ENCODE peak calls at places on chromosomes 7 and 10, in six cellular contexts. One of them, this sample, is unnamed.

GRCh38 chr7:106644999-106645398 is 16.0 kb downstream of the CCDC71L start:
- DNase-seq in AG09309: no peak
- DNase-seq in CD4-positive, alpha-beta T cell: no peak
- DNase-seq in HFF-Myc: no peak
- DNase-seq in endothelial cell of umbilical vein: no peak
- DNase-seq in IMR-90: no peak
- DNase-seq in this sample: no peak

GRCh38 chr10:36086976-36087726 is 445.1 kb upstream of the FZD8 start:
- DNase-seq in AG09309: no peak
- DNase-seq in CD4-positive, alpha-beta T cell: no peak
- DNase-seq in HFF-Myc: no peak
- DNase-seq in endothelial cell of umbilical vein: no peak
- DNase-seq in IMR-90: no peak
- DNase-seq in this sample: no peak

GRCh38 chr7:2003451-2003930 is 229.3 kb downstream of the MAD1L1 start:
- DNase-seq in AG09309: no peak
- DNase-seq in CD4-positive, alpha-beta T cell: no peak
- DNase-seq in HFF-Myc: no peak
- DNase-seq in endothelial cell of umbilical vein: no peak
- DNase-seq in IMR-90: no peak
- DNase-seq in this sample: no peak

GRCh38 chr10:89042547-89042946 is 51.9 kb downstream of the FAS start:
- DNase-seq in AG09309: no peak
- DNase-seq in CD4-positive, alpha-beta T cell: no peak
- DNase-seq in HFF-Myc: no peak
- DNase-seq in endothelial cell of umbilical vein: no peak
- DNase-seq in IMR-90: no peak
- DNase-seq in this sample: no peak

GRCh38 chr10:110058215-110058614 is 50.4 kb downstream of the ADD3 start:
- DNase-seq in AG09309: no peak
- DNase-seq in CD4-positive, alpha-beta T cell: no peak
- DNase-seq in HFF-Myc: no peak
- DNase-seq in endothelial cell of umbilical vein: peak; percentile 58
- DNase-seq in IMR-90: no peak
- DNase-seq in this sample: no peak

GRCh38 chr7:48244902-48245301 is 73.6 kb downstream of the ABCA13 start:
- DNase-seq in AG09309: no peak
- DNase-seq in CD4-positive, alpha-beta T cell: no peak
- DNase-seq in HFF-Myc: no peak
- DNase-seq in endothelial cell of umbilical vein: peak; percentile 88
- DNase-seq in IMR-90: peak; percentile 49
- DNase-seq in this sample: peak; percentile 93

GRCh38 chr7:91041901-91042457 is 222.3 kb upstream of the FZD1 start:
- DNase-seq in AG09309: no peak
- DNase-seq in CD4-positive, alpha-beta T cell: no peak
- DNase-seq in HFF-Myc: no peak
- DNase-seq in endothelial cell of umbilical vein: no peak
- DNase-seq in IMR-90: no peak
- DNase-seq in this sample: no peak

GRCh38 chr10:58300676-58301075 is 31.7 kb downstream of the CISD1 start:
- DNase-seq in AG09309: no peak
- DNase-seq in CD4-positive, alpha-beta T cell: no peak
- DNase-seq in HFF-Myc: no peak
- DNase-seq in endothelial cell of umbilical vein: peak; percentile 10
- DNase-seq in IMR-90: no peak
- DNase-seq in this sample: no peak

GRCh38 chr7:13036256-13036765 is 348.9 kb downstream of the ARL4A start:
- DNase-seq in AG09309: no peak
- DNase-seq in CD4-positive, alpha-beta T cell: no peak
- DNase-seq in HFF-Myc: no peak
- DNase-seq in endothelial cell of umbilical vein: peak; percentile 35
- DNase-seq in IMR-90: peak; percentile 62
- DNase-seq in this sample: peak; percentile 48

GRCh38 chr10:68924593-68924992 is 23.5 kb downstream of the DDX50 start:
- DNase-seq in AG09309: no peak
- DNase-seq in CD4-positive, alpha-beta T cell: no peak
- DNase-seq in HFF-Myc: no peak
- DNase-seq in endothelial cell of umbilical vein: peak; percentile 31
- DNase-seq in IMR-90: no peak
- DNase-seq in this sample: peak; percentile 56

GRCh38 chr7:75953918-75954317 is 39.0 kb downstream of the POR start:
- DNase-seq in AG09309: no peak
- DNase-seq in CD4-positive, alpha-beta T cell: no peak
- DNase-seq in HFF-Myc: no peak
- DNase-seq in endothelial cell of umbilical vein: no peak
- DNase-seq in IMR-90: no peak
- DNase-seq in this sample: no peak

GRCh38 chr10:109820620-109821405 is 102.5 kb downstream of the XPNPEP1 start:
- DNase-seq in AG09309: no peak
- DNase-seq in CD4-positive, alpha-beta T cell: no peak
- DNase-seq in HFF-Myc: no peak
- DNase-seq in endothelial cell of umbilical vein: no peak
- DNase-seq in IMR-90: no peak
- DNase-seq in this sample: no peak

GRCh38 chr10:31381766-31382316 is 62.8 kb downstream of the ZEB1 start:
- DNase-seq in AG09309: no peak
- DNase-seq in CD4-positive, alpha-beta T cell: no peak
- DNase-seq in HFF-Myc: no peak
- DNase-seq in endothelial cell of umbilical vein: no peak
- DNase-seq in IMR-90: peak; percentile 55
- DNase-seq in this sample: peak; percentile 43

GRCh38 chr7:142400042-142400441 is 142.2 kb upstream of the PRSS58 start:
- DNase-seq in AG09309: no peak
- DNase-seq in CD4-positive, alpha-beta T cell: no peak
- DNase-seq in HFF-Myc: no peak
- DNase-seq in endothelial cell of umbilical vein: no peak
- DNase-seq in IMR-90: no peak
- DNase-seq in this sample: no peak

GRCh38 chr10:17138450-17139062 is 8.9 kb upstream of the CUBN start:
- DNase-seq in AG09309: no peak
- DNase-seq in CD4-positive, alpha-beta T cell: no peak
- DNase-seq in HFF-Myc: no peak
- DNase-seq in endothelial cell of umbilical vein: no peak
- DNase-seq in IMR-90: no peak
- DNase-seq in this sample: peak; percentile 52

GRCh38 chr10:113313048-113313611 is 239.7 kb upstream of the HABP2 start:
- DNase-seq in AG09309: no peak
- DNase-seq in CD4-positive, alpha-beta T cell: no peak
- DNase-seq in HFF-Myc: no peak
- DNase-seq in endothelial cell of umbilical vein: no peak
- DNase-seq in IMR-90: no peak
- DNase-seq in this sample: no peak

GRCh38 chr7:6256709-6257535 is 15.5 kb downstream of the CYTH3 start:
- DNase-seq in AG09309: no peak
- DNase-seq in CD4-positive, alpha-beta T cell: no peak
- DNase-seq in HFF-Myc: peak; percentile 61
- DNase-seq in endothelial cell of umbilical vein: no peak
- DNase-seq in IMR-90: peak; percentile 67
- DNase-seq in this sample: peak; percentile 83

GRCh38 chr10:128125416-128125943 is 743 bp downstream of the MKI67 start:
- DNase-seq in AG09309: no peak
- DNase-seq in CD4-positive, alpha-beta T cell: no peak
- DNase-seq in HFF-Myc: no peak
- DNase-seq in endothelial cell of umbilical vein: peak; percentile 12
- DNase-seq in IMR-90: no peak
- DNase-seq in this sample: peak; percentile 5

GRCh38 chr10:101763141-101763540 is 12.8 kb downstream of the FGF8 start:
- DNase-seq in AG09309: no peak
- DNase-seq in CD4-positive, alpha-beta T cell: no peak
- DNase-seq in HFF-Myc: no peak
- DNase-seq in endothelial cell of umbilical vein: no peak
- DNase-seq in IMR-90: no peak
- DNase-seq in this sample: no peak

GRCh38 chr7:69564454-69565417 is 33.5 kb upstream of the AUTS2 start:
- DNase-seq in AG09309: no peak
- DNase-seq in CD4-positive, alpha-beta T cell: no peak
- DNase-seq in HFF-Myc: peak; percentile 5
- DNase-seq in endothelial cell of umbilical vein: peak; percentile 1
- DNase-seq in IMR-90: no peak
- DNase-seq in this sample: peak; percentile 43

GRCh38 chr10:17061418-17061817 is 68.2 kb downstream of the CUBN start:
- DNase-seq in AG09309: no peak
- DNase-seq in CD4-positive, alpha-beta T cell: no peak
- DNase-seq in HFF-Myc: no peak
- DNase-seq in endothelial cell of umbilical vein: no peak
- DNase-seq in IMR-90: peak; percentile 49
- DNase-seq in this sample: peak; percentile 27

GRCh38 chr7:100679927-100680588 is 6.5 kb downstream of the GNB2 start:
- DNase-seq in AG09309: no peak
- DNase-seq in CD4-positive, alpha-beta T cell: no peak
- DNase-seq in HFF-Myc: no peak
- DNase-seq in endothelial cell of umbilical vein: no peak
- DNase-seq in IMR-90: no peak
- DNase-seq in this sample: no peak

GRCh38 chr10:11680496-11680895 is 61.7 kb upstream of the ECHDC3 start:
- DNase-seq in AG09309: no peak
- DNase-seq in CD4-positive, alpha-beta T cell: no peak
- DNase-seq in HFF-Myc: no peak
- DNase-seq in endothelial cell of umbilical vein: peak; percentile 21
- DNase-seq in IMR-90: no peak
- DNase-seq in this sample: no peak

GRCh38 chr7:73978681-73979563 is 49.1 kb upstream of the ELN start:
- DNase-seq in AG09309: no peak
- DNase-seq in CD4-positive, alpha-beta T cell: no peak
- DNase-seq in HFF-Myc: no peak
- DNase-seq in endothelial cell of umbilical vein: peak; percentile 24
- DNase-seq in IMR-90: no peak
- DNase-seq in this sample: no peak
- TF ChIP-seq CTCF in AG09309: peak; percentile 45
- TF ChIP-seq CTCF in CD4-positive, alpha-beta T cell: no peak
- TF ChIP-seq CTCF in HFF-Myc: peak; percentile 53
- TF ChIP-seq CTCF in endothelial cell of umbilical vein: peak; percentile 50
- TF ChIP-seq CTCF in IMR-90: peak; percentile 29
- TF ChIP-seq CTCF in this sample: peak; percentile 27

GRCh38 chr10:80452688-80453391 is 1.3 kb upstream of the TSPAN14 start:
- DNase-seq in AG09309: no peak
- DNase-seq in CD4-positive, alpha-beta T cell: no peak
- DNase-seq in HFF-Myc: no peak
- DNase-seq in endothelial cell of umbilical vein: no peak
- DNase-seq in IMR-90: no peak
- DNase-seq in this sample: no peak

GRCh38 chr10:80454526-80455460 is 683 bp downstream of the TSPAN14 start:
- DNase-seq in AG09309: no peak
- DNase-seq in CD4-positive, alpha-beta T cell: no peak
- DNase-seq in HFF-Myc: no peak
- DNase-seq in endothelial cell of umbilical vein: peak; percentile 49
- DNase-seq in IMR-90: no peak
- DNase-seq in this sample: no peak

GRCh38 chr10:80452069-80452468 is 2.0 kb upstream of the TSPAN14 start:
- DNase-seq in AG09309: no peak
- DNase-seq in CD4-positive, alpha-beta T cell: no peak
- DNase-seq in HFF-Myc: no peak
- DNase-seq in endothelial cell of umbilical vein: no peak
- DNase-seq in IMR-90: no peak
- DNase-seq in this sample: no peak

GRCh38 chr10:80453715-80454525 is at the start of gene TSPAN14:
- DNase-seq in AG09309: no peak
- DNase-seq in CD4-positive, alpha-beta T cell: peak; percentile 66
- DNase-seq in HFF-Myc: no peak
- DNase-seq in endothelial cell of umbilical vein: peak; percentile 83
- DNase-seq in IMR-90: peak; percentile 79
- DNase-seq in this sample: peak; percentile 79

GRCh38 chr10:80453392-80453714 is 757 bp upstream of the TSPAN14 start:
- DNase-seq in AG09309: no peak
- DNase-seq in CD4-positive, alpha-beta T cell: no peak
- DNase-seq in HFF-Myc: no peak
- DNase-seq in endothelial cell of umbilical vein: no peak
- DNase-seq in IMR-90: no peak
- DNase-seq in this sample: no peak
- TF ChIP-seq CTCF in AG09309: no peak
- TF ChIP-seq CTCF in CD4-positive, alpha-beta T cell: no peak
- TF ChIP-seq CTCF in HFF-Myc: no peak
- TF ChIP-seq CTCF in endothelial cell of umbilical vein: no peak
- TF ChIP-seq CTCF in IMR-90: no peak
- TF ChIP-seq CTCF in this sample: no peak

GRCh38 chr7:157758468-157759245 is 421.9 kb downstream of the DNAJB6 start:
- DNase-seq in AG09309: no peak
- DNase-seq in CD4-positive, alpha-beta T cell: no peak
- DNase-seq in HFF-Myc: no peak
- DNase-seq in endothelial cell of umbilical vein: no peak
- DNase-seq in IMR-90: no peak
- DNase-seq in this sample: no peak
- TF ChIP-seq CTCF in AG09309: no peak
- TF ChIP-seq CTCF in CD4-positive, alpha-beta T cell: no peak
- TF ChIP-seq CTCF in HFF-Myc: no peak
- TF ChIP-seq CTCF in endothelial cell of umbilical vein: no peak
- TF ChIP-seq CTCF in IMR-90: no peak
- TF ChIP-seq CTCF in this sample: no peak

GRCh38 chr10:20233423-20233822 is 417.2 kb downstream of the PLXDC2 start:
- DNase-seq in AG09309: no peak
- DNase-seq in CD4-positive, alpha-beta T cell: no peak
- DNase-seq in HFF-Myc: no peak
- DNase-seq in endothelial cell of umbilical vein: no peak
- DNase-seq in IMR-90: no peak
- DNase-seq in this sample: no peak

GRCh38 chr10:20237091-20237570 is 420.9 kb downstream of the PLXDC2 start:
- DNase-seq in AG09309: no peak
- DNase-seq in CD4-positive, alpha-beta T cell: no peak
- DNase-seq in HFF-Myc: no peak
- DNase-seq in endothelial cell of umbilical vein: no peak
- DNase-seq in IMR-90: no peak
- DNase-seq in this sample: no peak

GRCh38 chr10:20228748-20229147 is 412.5 kb downstream of the PLXDC2 start:
- DNase-seq in AG09309: no peak
- DNase-seq in CD4-positive, alpha-beta T cell: no peak
- DNase-seq in HFF-Myc: no peak
- DNase-seq in endothelial cell of umbilical vein: no peak
- DNase-seq in IMR-90: no peak
- DNase-seq in this sample: no peak

DNA sequence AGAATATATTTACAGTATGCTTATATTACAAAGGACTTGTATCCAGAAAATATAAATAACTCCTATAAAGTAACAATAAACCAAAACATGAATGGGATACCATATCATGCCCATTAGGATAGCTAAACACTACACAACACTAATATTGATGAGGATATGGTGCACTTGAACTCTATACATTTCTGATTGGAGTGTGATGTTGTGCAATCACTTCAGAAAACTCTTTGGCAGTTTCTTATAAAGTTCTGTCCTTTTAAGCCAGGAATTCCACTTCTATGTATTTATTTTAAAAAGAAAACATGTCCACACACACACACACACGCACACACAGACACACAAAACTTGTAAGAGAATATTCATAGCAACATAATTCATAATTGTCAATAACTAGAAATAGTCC is 415.8 kb downstream of the PLXDC2 start:
- DNase-seq in AG09309: no peak
- DNase-seq in CD4-positive, alpha-beta T cell: no peak
- DNase-seq in HFF-Myc: no peak
- DNase-seq in endothelial cell of umbilical vein: no peak
- DNase-seq in IMR-90: no peak
- DNase-seq in this sample: no peak
- TF ChIP-seq CTCF in AG09309: no peak
- TF ChIP-seq CTCF in CD4-positive, alpha-beta T cell: no peak
- TF ChIP-seq CTCF in HFF-Myc: no peak
- TF ChIP-seq CTCF in endothelial cell of umbilical vein: no peak
- TF ChIP-seq CTCF in IMR-90: no peak
- TF ChIP-seq CTCF in this sample: no peak

This sample was measured in astrocyte of the spinal cord.